ENCODE peak calls at places on chromosomes 6 and 20, in five cellular contexts. One of them, this sample, is unnamed.
A peak's percentile ranks its signal among the peaks of the same experiment; 100 is the strongest.

GRCh38 chr6:28658475-28659249 is 133.0 kb downstream of the GPX5 start:
- DNase-seq in brain microvascular endothelial cell: no peak
- DNase-seq in cardiac muscle cell: peak; percentile 22
- DNase-seq in AG04450: no peak
- DNase-seq in PC-9: no peak
- DNase-seq in this sample: no peak

GRCh38 chr20:4550740-4551139 is 171.0 kb upstream of the PRND start:
- DNase-seq in brain microvascular endothelial cell: peak; percentile 54
- DNase-seq in PC-9: no peak
- DNase-seq in AG04450: no peak
- DNase-seq in cardiac muscle cell: no peak
- DNase-seq in this sample: no peak

GRCh38 chr20:23673209-23673608 is 15.6 kb downstream of the CST4 start:
- DNase-seq in brain microvascular endothelial cell: no peak
- DNase-seq in AG04450: no peak
- DNase-seq in cardiac muscle cell: no peak
- DNase-seq in PC-9: no peak
- DNase-seq in this sample: no peak

GRCh38 chr6:31010393-31011060 is at the start of gene MUC22:
- DNase-seq in PC-9: no peak
- DNase-seq in cardiac muscle cell: no peak
- DNase-seq in AG04450: no peak
- DNase-seq in brain microvascular endothelial cell: peak; percentile 45
- DNase-seq in this sample: no peak

GRCh38 chr6:17458971-17459370 is 65.6 kb downstream of the CAP2 start:
- DNase-seq in cardiac muscle cell: no peak
- DNase-seq in brain microvascular endothelial cell: no peak
- DNase-seq in AG04450: no peak
- DNase-seq in PC-9: no peak
- DNase-seq in this sample: no peak

GRCh38 chr6:69386431-69386830 is 410.4 kb downstream of the LMBRD1 start:
- DNase-seq in PC-9: no peak
- DNase-seq in brain microvascular endothelial cell: no peak
- DNase-seq in AG04450: no peak
- DNase-seq in cardiac muscle cell: no peak
- DNase-seq in this sample: no peak

GRCh38 chr20:41394081-41394480 is 27.5 kb upstream of the EMILIN3 start:
- DNase-seq in brain microvascular endothelial cell: no peak
- DNase-seq in PC-9: no peak
- DNase-seq in AG04450: no peak
- DNase-seq in cardiac muscle cell: no peak
- DNase-seq in this sample: no peak

GRCh38 chr20:3101737-3102574 is 17.4 kb upstream of the AVP start:
- DNase-seq in AG04450: no peak
- DNase-seq in cardiac muscle cell: no peak
- DNase-seq in brain microvascular endothelial cell: no peak
- DNase-seq in PC-9: no peak
- DNase-seq in this sample: no peak

GRCh38 chr6:159978291-159979135 is 9.6 kb downstream of the IGF2R start:
- DNase-seq in PC-9: peak; percentile 35
- DNase-seq in cardiac muscle cell: no peak
- DNase-seq in AG04450: no peak
- DNase-seq in brain microvascular endothelial cell: no peak
- DNase-seq in this sample: no peak

GRCh38 chr6:158698876-158699440 is 49.1 kb downstream of the SYTL3 start:
- DNase-seq in cardiac muscle cell: no peak
- DNase-seq in brain microvascular endothelial cell: no peak
- DNase-seq in PC-9: no peak
- DNase-seq in AG04450: no peak
- DNase-seq in this sample: no peak

GRCh38 chr6:34447915-34448314 is 18.0 kb upstream of the PACSIN1 start:
- DNase-seq in brain microvascular endothelial cell: no peak
- DNase-seq in cardiac muscle cell: peak; percentile 25
- DNase-seq in PC-9: no peak
- DNase-seq in AG04450: no peak
- DNase-seq in this sample: no peak

GRCh38 chr6:139981066-139981624 is 606.7 kb upstream of the CITED2 start:
- DNase-seq in AG04450: no peak
- DNase-seq in PC-9: no peak
- DNase-seq in cardiac muscle cell: no peak
- DNase-seq in brain microvascular endothelial cell: no peak
- DNase-seq in this sample: no peak
- H3K27ac ChIP-seq in AG04450: no peak overlapping the region
- H3K27ac ChIP-seq in PC-9: peak overlapping the region; percentile 24
- H3K27ac ChIP-seq in cardiac muscle cell: peak overlapping the region; percentile 91
- H3K27ac ChIP-seq in brain microvascular endothelial cell: peak overlapping the region; percentile 91
- H3K27ac ChIP-seq in this sample: peak overlapping the region; percentile 27

GRCh38 chr20:43430265-43430664 is 27.4 kb upstream of the SRSF6 start:
- DNase-seq in cardiac muscle cell: no peak
- DNase-seq in AG04450: no peak
- DNase-seq in brain microvascular endothelial cell: no peak
- DNase-seq in PC-9: no peak
- DNase-seq in this sample: no peak

GRCh38 chr20:43431120-43431519 is 26.6 kb upstream of the SRSF6 start:
- DNase-seq in brain microvascular endothelial cell: no peak
- DNase-seq in AG04450: no peak
- DNase-seq in PC-9: no peak
- DNase-seq in cardiac muscle cell: no peak
- DNase-seq in this sample: no peak

GRCh38 chr20:43433250-43433854 is 24.3 kb upstream of the SRSF6 start:
- DNase-seq in cardiac muscle cell: no peak
- DNase-seq in AG04450: no peak
- DNase-seq in brain microvascular endothelial cell: no peak
- DNase-seq in PC-9: no peak
- DNase-seq in this sample: no peak

GRCh38 chr20:43434565-43434964 is 23.1 kb upstream of the SRSF6 start:
- DNase-seq in AG04450: no peak
- DNase-seq in brain microvascular endothelial cell: no peak
- DNase-seq in PC-9: no peak
- DNase-seq in cardiac muscle cell: no peak
- DNase-seq in this sample: no peak

GRCh38 chr20:43432498-43432897 is 25.2 kb upstream of the SRSF6 start:
- DNase-seq in cardiac muscle cell: no peak
- DNase-seq in PC-9: no peak
- DNase-seq in brain microvascular endothelial cell: no peak
- DNase-seq in AG04450: no peak
- DNase-seq in this sample: no peak
- TF ChIP-seq CTCF in cardiac muscle cell: no peak
- TF ChIP-seq CTCF in PC-9: no peak
- TF ChIP-seq CTCF in brain microvascular endothelial cell: no peak
- TF ChIP-seq CTCF in AG04450: no peak
- TF ChIP-seq CTCF in this sample: no peak

DNA sequence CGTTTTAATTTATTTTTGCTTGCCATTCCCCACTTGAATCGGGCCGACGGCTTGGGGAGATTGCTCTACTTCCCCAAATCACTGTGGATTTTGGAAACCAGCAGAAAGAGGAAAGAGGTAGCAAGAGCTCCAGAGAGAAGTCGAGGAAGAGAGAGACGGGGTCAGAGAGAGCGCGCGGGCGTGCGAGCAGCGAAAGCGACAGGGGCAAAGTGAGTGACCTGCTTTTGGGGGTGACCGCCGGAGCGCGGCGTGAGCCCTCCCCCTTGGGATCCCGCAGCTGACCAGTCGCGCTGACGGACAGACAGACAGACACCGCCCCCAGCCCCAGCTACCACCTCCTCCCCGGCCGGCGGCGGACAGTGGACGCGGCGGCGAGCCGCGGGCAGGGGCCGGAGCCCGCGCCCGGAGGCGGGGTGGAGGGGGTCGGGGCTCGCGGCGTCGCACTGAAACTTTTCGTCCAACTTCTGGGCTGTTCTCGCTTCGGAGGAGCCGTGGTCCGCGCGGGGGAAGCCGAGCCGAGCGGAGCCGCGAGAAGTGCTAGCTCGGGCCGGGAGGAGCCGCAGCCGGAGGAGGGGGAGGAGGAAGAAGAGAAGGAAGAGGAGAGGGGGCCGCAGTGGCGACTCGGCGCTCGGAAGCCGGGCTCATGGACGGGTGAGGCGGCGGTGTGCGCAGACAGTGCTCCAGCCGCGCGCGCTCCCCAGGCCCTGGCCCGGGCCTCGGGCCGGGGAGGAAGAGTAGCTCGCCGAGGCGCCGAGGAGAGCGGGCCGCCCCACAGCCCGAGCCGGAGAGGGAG is 602 bp downstream of the VEGFA start:
- DNase-seq in cardiac muscle cell: peak; percentile 68
- DNase-seq in brain microvascular endothelial cell: peak; percentile 65
- DNase-seq in AG04450: no peak
- DNase-seq in PC-9: peak; percentile 68
- DNase-seq in this sample: peak; percentile 81
- H3K27ac ChIP-seq in cardiac muscle cell: peak overlapping the region; percentile 90
- H3K27ac ChIP-seq in brain microvascular endothelial cell: peak overlapping the region; percentile 81
- H3K27ac ChIP-seq in AG04450: peak overlapping the region; percentile 85
- H3K27ac ChIP-seq in PC-9: peak overlapping the region; percentile 94
- H3K27ac ChIP-seq in this sample: peak overlapping the region; percentile 97

GRCh38 chr20:25622450-25623224 is 1.2 kb downstream of the NANP start:
- DNase-seq in brain microvascular endothelial cell: no peak
- DNase-seq in cardiac muscle cell: no peak
- DNase-seq in PC-9: no peak
- DNase-seq in AG04450: no peak
- DNase-seq in this sample: no peak
- TF ChIP-seq CTCF in brain microvascular endothelial cell: no peak
- TF ChIP-seq CTCF in cardiac muscle cell: no peak
- TF ChIP-seq CTCF in PC-9: no peak
- TF ChIP-seq CTCF in AG04450: no peak
- TF ChIP-seq CTCF in this sample: no peak

This sample was measured in heart left ventricle.